ENCODE peak calls at places on chromosome 10, in five cellular contexts. O, P, Q, A and N are unnamed samples.

GRCh38 chr10:103086261-103086660 is 106.8 kb downstream of the NT5C2 start:
- DNase-seq in O (no peak), P (no peak), Q (no peak), A (no peak), N (no peak)

GRCh38 chr10:119250641-119251314 is 43.4 kb downstream of the GRK5 start:
- DNase-seq in O (no peak), P (no peak), Q (no peak), A (peak), N (no peak)

GRCh38 chr10:107803541-107803940 is 639.0 kb upstream of the SORCS1 start:
- DNase-seq in O (no peak), P (no peak), Q (no peak), A (no peak), N (no peak)

GRCh38 chr10:125768217-125768616 is 7.4 kb downstream of the MMP21 start:
- DNase-seq in O (no peak), P (no peak), Q (no peak), A (peak), N (no peak)

GRCh38 chr10:100887761-100888296 is 24.9 kb upstream of the SLF2 start:
- DNase-seq in O (no peak), P (no peak), Q (no peak), A (no peak), N (no peak)

GRCh38 chr10:30510184-30510931 is 76.4 kb downstream of the MAP3K8 start:
- DNase-seq in O (no peak), P (no peak), Q (no peak), A (peak), N (no peak)

GRCh38 chr10:128040096-128040495 is 86.1 kb downstream of the MKI67 start:
- DNase-seq in O (no peak), P (no peak), Q (no peak), A (no peak), N (no peak)

GRCh38 chr10:36720931-36721330 is 404.5 kb upstream of the ANKRD30A start:
- DNase-seq in O (no peak), P (no peak), Q (no peak), A (no peak), N (peak)

GRCh38 chr10:133200621-133201031 is 29.4 kb upstream of the UTF1 start:
- DNase-seq in O (no peak), P (no peak), Q (no peak), A (no peak), N (no peak)

GRCh38 chr10:87818505-87819273 is 663 bp upstream of the ATAD1 start:
- DNase-seq in O (peak), P (peak), Q (no peak), A (no peak), N (no peak)

GRCh38 chr10:110681023-110681681 is 37.0 kb downstream of the RBM20 start:
- DNase-seq in O (peak), P (no peak), Q (no peak), A (no peak), N (no peak)

GRCh38 chr10:86757110-86757790 is 831 bp downstream of the BMPR1A start:
- DNase-seq in O (peak), P (no peak), Q (no peak), A (no peak), N (no peak)

GRCh38 chr10:21797984-21798765 is 205.4 kb downstream of the DNAJC1 start:
- DNase-seq in O (no peak), P (no peak), Q (no peak), A (no peak), N (no peak)

GRCh38 chr10:20614911-20615310 is 282.2 kb downstream of the NEBL start:
- DNase-seq in O (no peak), P (no peak), Q (no peak), A (no peak), N (no peak)

GRCh38 chr10:64732372-64732715 is 1211.1 kb downstream of the REEP3 start:
- DNase-seq in O (no peak), P (no peak), Q (no peak), A (no peak), N (no peak)

GRCh38 chr10:64731016-64731415 is 1209.8 kb downstream of the REEP3 start:
- DNase-seq in O (no peak), P (no peak), Q (no peak), A (no peak), N (no peak)

GRCh38 chr10:64738462-64738861 is 1217.3 kb downstream of the REEP3 start:
- DNase-seq in O (no peak), P (no peak), Q (no peak), A (no peak), N (no peak)

DNA sequence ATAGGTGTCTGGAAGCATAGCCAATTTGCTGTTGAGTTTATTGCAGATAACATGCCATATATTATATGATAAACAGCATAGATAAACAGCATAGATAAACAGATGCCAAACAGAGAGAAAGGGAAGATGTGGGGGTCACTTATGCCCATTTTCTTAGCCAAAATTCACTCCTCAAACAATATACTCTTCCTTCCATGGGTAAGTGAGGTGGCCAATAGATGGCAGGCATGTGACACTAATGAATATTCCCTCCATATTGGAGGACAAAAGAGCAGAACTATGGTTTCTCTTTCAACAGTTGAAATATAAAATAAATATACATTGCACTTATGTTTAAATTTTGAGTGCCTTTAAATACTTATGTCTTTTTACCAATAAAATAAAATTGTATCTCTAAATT is 1212.8 kb downstream of the REEP3 start:
- DNase-seq in O (no peak), P (no peak), Q (no peak), A (no peak), N (peak)
- TF ChIP-seq CTCF in O (peak), P (no peak), Q (no peak), A (peak), N (peak)

DNA sequence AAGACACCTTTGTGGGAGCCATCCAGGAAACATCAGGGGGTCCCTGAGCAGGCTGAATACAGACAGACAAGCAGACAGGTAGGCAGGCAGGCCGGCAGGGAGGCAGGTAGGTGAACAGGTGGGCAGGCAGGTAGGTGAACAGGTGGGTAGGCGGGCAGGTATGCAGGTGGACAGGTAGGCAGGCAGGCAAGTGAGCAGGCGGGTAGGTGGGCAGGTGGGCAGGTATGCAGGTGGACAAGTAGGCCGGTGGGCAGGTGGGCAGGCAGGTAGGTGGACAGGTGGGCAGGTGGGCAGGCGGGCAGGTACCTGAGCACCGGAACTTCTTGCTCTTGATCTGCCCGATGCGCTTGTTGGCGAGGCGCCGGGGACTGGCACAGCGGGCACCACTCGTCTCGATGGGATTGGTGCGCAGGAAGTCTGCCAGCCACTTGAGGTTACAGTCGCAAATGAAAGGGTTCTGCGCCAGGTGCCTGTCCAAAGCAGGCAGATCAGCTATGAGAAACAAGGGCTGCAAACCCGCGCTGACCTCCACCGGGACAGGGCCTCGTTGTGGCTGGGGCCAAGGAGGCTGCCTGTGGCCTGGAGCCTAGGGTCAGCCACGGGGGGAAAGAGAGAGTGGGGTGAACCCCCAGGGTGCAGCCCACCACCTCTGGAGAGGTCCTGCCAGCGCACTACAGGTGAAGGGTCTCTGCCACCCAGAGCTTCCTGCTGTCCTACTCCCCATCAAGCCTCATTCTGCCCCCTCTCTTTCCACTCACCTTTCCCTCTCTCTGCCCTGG is 136.9 kb downstream of the SLIT1 start:
- DNase-seq in O (no peak), P (no peak), Q (no peak), A (no peak), N (no peak)
- H3K4me3 ChIP-seq in O (no peak), P (no peak), Q (no peak), A (no peak), N (no peak)

GRCh38 chr10:47111329-47111862 is 188.6 kb upstream of the GDF10 start:
- DNase-seq in O (no peak), P (no peak), Q (no peak), A (no peak), N (no peak)
- TF ChIP-seq CTCF in O (no peak), P (no peak), Q (peak), A (no peak), N (no peak)

GRCh38 chr10:33325929-33326328 is 8.5 kb downstream of the NRP1 start:
- DNase-seq in O (no peak), P (no peak), Q (no peak), A (no peak), N (no peak)

GRCh38 chr10:33329178-33329577 is 5.3 kb downstream of the NRP1 start:
- DNase-seq in O (no peak), P (no peak), Q (no peak), A (no peak), N (peak)

GRCh38 chr10:33327750-33328149 is 6.7 kb downstream of the NRP1 start:
- DNase-seq in O (no peak), P (no peak), Q (no peak), A (no peak), N (no peak)

GRCh38 chr10:33328253-33328652 is 6.2 kb downstream of the NRP1 start:
- DNase-seq in O (no peak), P (no peak), Q (no peak), A (no peak), N (no peak)

DNA sequence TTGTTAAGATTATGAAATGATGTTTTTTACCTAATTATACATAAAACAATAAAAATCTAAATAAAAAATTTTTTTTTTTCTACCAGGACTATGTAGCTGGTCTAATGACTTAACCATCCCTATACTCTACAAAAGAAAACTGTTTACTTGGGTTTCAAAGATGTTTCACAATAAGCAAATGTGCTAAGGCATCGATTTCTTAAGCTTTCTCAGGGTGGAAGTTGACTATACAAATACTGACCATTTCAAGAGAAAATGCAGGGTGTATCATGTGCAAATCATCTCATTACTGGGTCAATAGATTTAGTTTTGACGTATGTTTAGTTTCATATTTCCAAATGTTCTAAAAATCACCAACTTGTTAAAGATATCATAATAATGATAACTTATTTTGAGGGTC is 7.6 kb downstream of the NRP1 start:
- DNase-seq in O (no peak), P (no peak), Q (no peak), A (no peak), N (no peak)
- H3K4me3 ChIP-seq in O (peak), P (no peak), Q (no peak), A (no peak), N (no peak)

GRCh38 chr10:683448-684071 is 5.9 kb downstream of the DIP2C start:
- DNase-seq in O (no peak), P (no peak), Q (peak), A (peak), N (no peak)
- TF ChIP-seq CTCF in O (no peak), P (no peak), Q (no peak), A (peak), N (no peak)

GRCh38 chr10:62692085-62692484 is 112.4 kb upstream of the ADO start:
- DNase-seq in O (no peak), P (no peak), Q (no peak), A (no peak), N (no peak)

GRCh38 chr10:62693306-62693705 is 111.2 kb upstream of the ADO start:
- DNase-seq in O (no peak), P (no peak), Q (no peak), A (no peak), N (no peak)

GRCh38 chr10:62689712-62690111 is 114.8 kb upstream of the ADO start:
- DNase-seq in O (no peak), P (no peak), Q (no peak), A (no peak), N (no peak)

GRCh38 chr10:62690703-62691102 is 113.8 kb upstream of the ADO start:
- DNase-seq in O (no peak), P (no peak), Q (no peak), A (no peak), N (no peak)

DNA sequence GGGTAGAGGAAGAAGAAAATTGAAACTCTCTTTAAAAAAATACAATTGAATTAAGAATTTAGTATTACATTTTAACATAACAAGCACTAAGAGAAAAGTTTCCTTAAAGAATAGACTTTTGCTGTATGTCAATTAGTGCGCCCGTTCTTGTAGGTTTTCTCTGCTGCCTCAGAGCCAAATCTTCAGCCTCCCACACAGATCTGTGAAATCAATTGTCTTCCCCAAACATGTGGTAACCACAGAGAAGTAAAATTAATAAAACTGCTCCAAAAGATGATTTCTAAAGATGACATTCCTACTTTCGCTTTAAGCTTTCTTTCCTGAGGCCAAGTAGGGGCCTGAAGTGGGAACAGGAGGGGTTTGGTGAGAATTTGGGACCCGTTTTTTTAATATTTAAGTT is 113.2 kb upstream of the ADO start:
- DNase-seq in O (no peak), P (no peak), Q (no peak), A (no peak), N (no peak)
- H3K4me3 ChIP-seq in O (no peak), P (no peak), Q (no peak), A (no peak), N (no peak)